ENCODE peak calls at places on chromosomes 1 and 21, in five cellular contexts. R is sigmoid colon, S is SK-N-SH, N is tibial nerve, O is suprapubic skin. Y is an unnamed sample.

GRCh38 chr1:160204526-160205241 is 500 bp upstream of the PEA15 start:
- DNase-seq in S (peak; percentile 25), N (no peak), O (no peak), R (no peak), Y (no peak)

GRCh38 chr1:152166966-152167365 is 7.9 kb upstream of the RPTN start:
- DNase-seq in S (no peak), N (no peak), R (no peak), O (no peak), Y (no peak)

GRCh38 chr1:1434131-1434811 is 1.2 kb upstream of the VWA1 start:
- DNase-seq in R (peak; percentile 92), S (peak; percentile 37), N (no peak), O (no peak), Y (peak; percentile 80)

GRCh38 chr1:9877962-9878361 is 32.1 kb downstream of the CTNNBIP1 start:
- DNase-seq in R (no peak), S (no peak), O (no peak), N (no peak), Y (peak; percentile 67)

GRCh38 chr1:27650527-27651175 is 15.7 kb upstream of the FGR start:
- DNase-seq in S (no peak), N (no peak), O (no peak), R (no peak), Y (no peak)

GRCh38 chr1:22639286-22639685 is 2.9 kb downstream of the C1QA start:
- DNase-seq in R (no peak), O (no peak), N (no peak), S (no peak), Y (no peak)

GRCh38 chr1:228337711-228338520 is 68.7 kb downstream of the TRIM11 start:
- DNase-seq in O (peak; percentile 75), S (no peak), N (no peak), R (peak; percentile 54), Y (no peak)

GRCh38 chr1:7433896-7434295 is 337.2 kb upstream of the VAMP3 start:
- DNase-seq in N (no peak), R (no peak), S (no peak), O (no peak), Y (no peak)

GRCh38 chr1:31924839-31925238 is 13.3 kb downstream of the PTP4A2 start:
- DNase-seq in O (no peak), S (peak; percentile 47), R (no peak), N (no peak), Y (no peak)

GRCh38 chr1:20442920-20443625 is 42.9 kb downstream of the CAMK2N1 start:
- DNase-seq in R (no peak), N (no peak), O (peak; percentile 50), S (peak; percentile 71), Y (no peak)

GRCh38 chr1:203325004-203325417 is 19.7 kb downstream of the BTG2 start:
- DNase-seq in N (no peak), O (no peak), R (no peak), S (no peak), Y (no peak)

GRCh38 chr1:15799928-15800835 is 7.3 kb downstream of the UQCRHL start:
- DNase-seq in S (peak; percentile 81), N (peak; percentile 43), O (no peak), R (peak; percentile 74), Y (peak; percentile 82)

GRCh38 chr1:92516574-92516973 is 29.8 kb upstream of the GFI1 start:
- DNase-seq in N (no peak), S (no peak), O (no peak), R (no peak), Y (no peak)

GRCh38 chr21:42922918-42923317 is 2.5 kb downstream of the ERVH48-1 start:
- DNase-seq in S (no peak), N (no peak), O (no peak), R (no peak), Y (no peak)

GRCh38 chr1:69645477-69645876 is 77.8 kb downstream of the LRRC7 start:
- DNase-seq in O (no peak), N (no peak), S (no peak), R (no peak), Y (no peak)

GRCh38 chr1:156379420-156380165 is 10.6 kb downstream of the RHBG start:
- DNase-seq in R (no peak), N (no peak), S (no peak), O (no peak), Y (no peak)

GRCh38 chr1:109040627-109041613 is 982 bp downstream of the WDR47 start:
- DNase-seq in N (no peak), S (peak; percentile 63), R (no peak), O (no peak), Y (peak; percentile 28)

GRCh38 chr1:13930151-13930550 is 230.2 kb downstream of the PRDM2 start:
- DNase-seq in N (no peak), R (no peak), S (peak; percentile 15), O (no peak), Y (no peak)

GRCh38 chr1:88890790-88891317 is 513 bp downstream of the GTF2B start:
- DNase-seq in O (no peak), S (peak; percentile 39), R (no peak), N (peak; percentile 14), Y (peak; percentile 36)

GRCh38 chr1:104406731-104407130 is 657.0 kb downstream of the AMY1C start:
- DNase-seq in N (no peak), O (no peak), S (no peak), R (no peak), Y (no peak)

GRCh38 chr1:36369061-36369470 is 16.7 kb downstream of the STK40 start:
- DNase-seq in S (peak; percentile 84), N (peak; percentile 92), R (peak; percentile 86), O (peak; percentile 90), Y (peak; percentile 85)

GRCh38 chr1:244221961-244222360 is 170.9 kb downstream of the ZBTB18 start:
- DNase-seq in O (no peak), S (no peak), R (no peak), N (no peak), Y (no peak)

GRCh38 chr21:39087238-39087975 is 95.8 kb downstream of the PSMG1 start:
- DNase-seq in S (no peak), O (no peak), N (no peak), R (no peak), Y (no peak)

GRCh38 chr1:55720243-55720642 is 505.1 kb upstream of the USP24 start:
- DNase-seq in R (peak; percentile 71), O (no peak), N (no peak), S (peak; percentile 37), Y (peak; percentile 64)

GRCh38 chr1:219433471-219434131 is 179.3 kb downstream of the ZC3H11B start:
- DNase-seq in R (no peak), O (no peak), S (no peak), N (no peak), Y (no peak)

GRCh38 chr1:6286266-6286665 is 25.4 kb upstream of the GPR153 start:
- DNase-seq in O (no peak), S (no peak), R (no peak), N (no peak), Y (no peak)
- TF ChIP-seq EP300 in O (no peak), S (no peak), R (no peak), N (no peak), Y (no peak)

GRCh38 chr1:236990052-236990445 is 14.2 kb downstream of the MT1HL1 start:
- DNase-seq in N (no peak), R (no peak), S (no peak), O (no peak), Y (no peak)
- H3K4me3 ChIP-seq in N (no peak overlapping the region), R (no peak overlapping the region), S (no peak overlapping the region), O (no peak overlapping the region), Y (no peak overlapping the region)

DNA sequence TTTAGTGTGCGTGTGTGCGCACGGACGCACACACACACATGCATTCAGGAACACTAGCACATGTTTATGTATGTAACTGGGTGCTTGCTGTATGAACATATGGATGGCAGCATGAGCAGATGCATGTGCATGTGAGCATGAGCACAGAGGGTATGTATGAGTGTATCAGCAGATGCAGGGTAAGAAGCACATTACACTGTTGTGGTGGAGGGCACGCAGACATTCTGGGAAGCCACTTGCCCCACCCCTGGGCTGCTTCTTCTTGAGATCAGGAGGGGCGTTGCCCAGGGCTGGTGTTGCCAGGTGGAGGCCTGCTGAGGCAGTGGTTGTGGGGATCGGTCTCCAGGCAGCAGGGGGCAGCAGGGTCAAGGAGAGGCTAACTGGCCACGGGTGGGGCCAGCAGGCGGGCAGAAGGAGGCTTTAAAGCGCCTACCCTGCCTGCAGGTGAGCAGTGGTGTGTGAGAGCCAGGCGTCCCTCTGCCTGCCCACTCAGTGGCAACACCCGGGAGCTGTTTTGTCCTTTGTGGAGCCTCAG is 3.9 kb upstream of the P3R3URF start:
- DNase-seq in R (no peak), S (no peak), N (no peak), O (no peak), Y (peak; percentile 86)
- H3K4me1 ChIP-seq in R (no peaks in the 10 kb centered on the region), S (peaks cover 26% of the 10 kb centered on the region), N (peaks cover 10% of the 10 kb centered on the region), O (peaks cover 55% of the 10 kb centered on the region), Y (peaks cover 50% of the 10 kb centered on the region)

GRCh38 chr1:180352588-180352987 is 122.5 kb downstream of the LHX4 start:
- DNase-seq in R (no peak), O (no peak), S (no peak), N (no peak), Y (no peak)

GRCh38 chr1:180358649-180359048 is 128.6 kb downstream of the LHX4 start:
- DNase-seq in O (no peak), R (no peak), S (peak; percentile 59), N (no peak), Y (no peak)

GRCh38 chr1:180352021-180352420 is 122.0 kb downstream of the LHX4 start:
- DNase-seq in O (no peak), R (no peak), N (no peak), S (no peak), Y (no peak)

DNA sequence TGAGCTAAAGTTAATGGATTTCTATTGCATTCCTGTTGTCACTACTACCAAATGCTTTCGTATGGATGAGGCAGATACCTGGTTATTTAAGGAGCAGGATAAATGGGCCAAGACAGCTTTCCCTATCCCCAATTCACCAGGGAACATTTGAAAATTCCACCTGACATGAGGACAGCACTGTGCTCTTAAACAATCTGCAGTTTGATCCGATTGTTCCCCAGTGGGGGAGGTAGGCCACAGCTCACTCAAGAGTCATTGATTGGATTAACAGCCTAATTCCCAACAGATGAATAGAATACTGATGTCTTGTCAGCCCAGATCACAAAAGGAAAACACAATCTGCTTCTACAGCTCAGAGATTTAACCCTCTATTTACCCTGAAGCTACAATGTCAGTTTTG is 123.9 kb downstream of the LHX4 start:
- DNase-seq in S (peak; percentile 69), N (no peak), R (no peak), O (no peak), Y (no peak)
- TF ChIP-seq EP300 in S (peak; percentile 78), N (no peak), R (no peak), O (no peak), Y (no peak)

GRCh38 chr1:147238925-147239820 is 3.3 kb upstream of the CHD1L start:
- DNase-seq in R (no peak), S (no peak), N (no peak), O (no peak), Y (no peak)
- H3K4me3 ChIP-seq in R (no peak overlapping the region), S (no peak overlapping the region), N (no peak overlapping the region), O (no peak overlapping the region), Y (no peak overlapping the region)

GRCh38 chr1:67789551-67789950 is 43.7 kb downstream of the GNG12 start:
- DNase-seq in S (no peak), O (no peak), R (no peak), N (no peak), Y (no peak)

GRCh38 chr1:67788907-67789306 is 44.4 kb downstream of the GNG12 start:
- DNase-seq in R (no peak), S (no peak), N (no peak), O (no peak), Y (no peak)

GRCh38 chr1:67785847-67786753 is 47.2 kb downstream of the GNG12 start:
- DNase-seq in R (no peak), N (no peak), S (no peak), O (no peak), Y (no peak)

GRCh38 chr1:67787746-67788145 is 45.5 kb downstream of the GNG12 start:
- DNase-seq in O (no peak), N (no peak), R (no peak), S (no peak), Y (no peak)

GRCh38 chr1:67788251-67788796 is 44.9 kb downstream of the GNG12 start:
- DNase-seq in O (no peak), R (no peak), N (no peak), S (no peak), Y (no peak)
- H3K4me1 ChIP-seq in O (peaks cover 51% of the 10 kb centered on the region), R (peaks cover 46% of the 10 kb centered on the region), N (peaks cover 22% of the 10 kb centered on the region), S (peaks cover 46% of the 10 kb centered on the region), Y (peaks cover 11% of the 10 kb centered on the region)